ENCODE peak calls at places on chromosome 16, in eight cellular contexts. T is HAP-1, R is BE2C, Z is body of pancreas, S is neural progenitor cell, W is fibroblast of lung, I is esophagus squamous epithelium, D is heart right ventricle. X is an unnamed sample.

GRCh38 chr16:81658373-81658772 is 120.7 kb upstream of the PLCG2 start:
- DNase-seq in T (no peak), R (no peak), Z (no peak), S (no peak), W (no peak), I (no peak), D (no peak), X (no peak)

GRCh38 chr16:83968891-83969672 is 1.0 kb downstream of the NECAB2 start:
- DNase-seq in T (no peak), R (no peak), Z (no peak), S (peak; percentile 47), W (no peak), I (no peak), D (no peak), X (no peak)

GRCh38 chr16:558298-559020 is 1.7 kb upstream of the PRR35 start:
- DNase-seq in T (no peak), R (no peak), Z (no peak), S (no peak), W (no peak), I (no peak), D (peak; percentile 54), X (no peak)

GRCh38 chr16:3012828-3013420 is at the start of gene CLDN9:
- DNase-seq in T (no peak), R (no peak), Z (peak; percentile 86), S (peak; percentile 58), W (no peak), I (no peak), D (no peak), X (no peak)

GRCh38 chr16:6483634-6484033 is 849.0 kb upstream of the RBFOX1 start:
- DNase-seq in T (no peak), R (no peak), Z (no peak), S (peak; percentile 82), W (no peak), I (no peak), D (no peak), X (no peak)

GRCh38 chr16:80167657-80168056 is 373.1 kb upstream of the DYNLRB2 start:
- DNase-seq in T (no peak), R (no peak), Z (no peak), S (no peak), W (no peak), I (no peak), D (no peak), X (no peak)

GRCh38 chr16:57663436-57663835 is 4.7 kb upstream of the ADGRG3 start:
- DNase-seq in T (no peak), R (no peak), Z (no peak), S (no peak), W (no peak), I (no peak), D (no peak), X (no peak)

GRCh38 chr16:71681360-71681759 is 43.1 kb downstream of the PHLPP2 start:
- DNase-seq in T (no peak), R (no peak), Z (no peak), S (no peak), W (no peak), I (no peak), D (no peak), X (no peak)

GRCh38 chr16:67024384-67024896 is 4.5 kb upstream of the CBFB start:
- DNase-seq in T (no peak), R (no peak), Z (no peak), S (no peak), W (no peak), I (no peak), D (no peak), X (peak; percentile 8)

GRCh38 chr16:80527297-80527696 is 13.5 kb upstream of the DYNLRB2 start:
- DNase-seq in T (no peak), R (no peak), Z (peak; percentile 12), S (peak; percentile 67), W (peak; percentile 6), I (no peak), D (no peak), X (no peak)

DNA sequence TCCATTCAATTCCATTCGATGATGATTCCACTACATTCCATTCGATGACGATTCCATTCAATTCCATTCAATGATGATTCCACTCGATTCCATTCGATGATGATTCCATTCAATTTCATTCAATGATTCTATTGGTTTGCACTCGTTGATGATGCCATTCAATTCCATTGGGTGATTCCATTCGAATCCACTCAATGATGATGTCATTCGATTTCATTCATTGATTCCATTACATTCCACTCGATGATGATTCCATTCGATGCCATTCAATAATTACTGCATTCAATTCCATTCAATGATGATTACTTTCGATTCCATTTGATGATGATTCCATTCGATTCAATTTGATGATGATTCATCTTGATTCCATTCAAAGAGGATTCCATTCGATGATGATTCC is 1299.4 kb downstream of the TP53TG3F start:
- DNase-seq in T (no peak), R (no peak), Z (no peak), S (no peak), W (no peak), I (no peak), D (no peak), X (no peak)
- H3K9me3 ChIP-seq in T (peaks cover 3% of the 10 kb centered on the region), R (peaks cover 8% of the 10 kb centered on the region), Z (peaks cover 3% of the 10 kb centered on the region), S (peaks cover 78% of the 10 kb centered on the region), W (no peaks in the 10 kb centered on the region), I (peaks cover 92% of the 10 kb centered on the region), D (peaks cover 100% of the 10 kb centered on the region), X (no peaks in the 10 kb centered on the region)

DNA sequence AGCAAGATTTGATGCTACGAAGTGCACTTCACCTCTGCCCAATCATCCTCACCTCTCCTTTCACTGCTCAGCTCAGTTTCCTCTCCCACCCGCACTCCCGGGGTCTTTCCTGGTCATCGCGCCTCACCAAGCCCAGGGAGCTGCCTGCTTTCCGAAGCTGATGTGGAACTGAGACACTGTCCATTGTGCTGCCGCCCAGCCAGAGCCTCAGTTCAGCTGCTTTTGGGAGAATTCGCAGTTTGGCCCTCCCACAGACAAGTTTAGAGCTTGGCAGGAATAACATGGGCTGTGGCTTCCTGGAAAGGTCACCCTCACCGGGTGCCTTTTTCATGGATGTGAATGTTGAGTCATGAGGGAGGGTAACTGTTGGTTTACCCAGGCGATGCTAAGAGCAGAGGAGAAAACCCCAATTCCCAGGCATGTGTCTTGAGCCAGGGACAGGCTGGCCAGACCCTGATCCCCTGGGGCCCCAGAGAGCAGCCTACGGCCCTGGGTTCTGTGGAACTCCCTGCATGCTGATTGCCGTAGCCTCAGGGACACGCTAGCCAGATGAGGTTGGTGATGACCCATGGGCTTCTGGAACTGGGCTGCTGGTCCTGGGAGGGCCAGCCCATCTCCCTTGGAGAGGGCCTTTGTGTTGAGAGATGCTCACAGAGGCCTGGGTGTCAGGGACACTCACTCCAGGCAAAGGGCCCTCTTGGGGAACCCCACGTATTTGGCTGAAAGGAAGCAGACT is 1687.5 kb downstream of the TP53TG3F start:
- DNase-seq in T (no peak), R (no peak), Z (no peak), S (no peak), W (no peak), I (no peak), D (no peak), X (peak; percentile 14)
- H3K9me3 ChIP-seq in T (no peaks in the 10 kb centered on the region), R (peaks cover 8% of the 10 kb centered on the region), Z (no peaks in the 10 kb centered on the region), S (peaks cover 6% of the 10 kb centered on the region), W (no peaks in the 10 kb centered on the region), I (peaks cover 19% of the 10 kb centered on the region), D (peaks cover 48% of the 10 kb centered on the region), X (no peaks in the 10 kb centered on the region)

GRCh38 chr16:87536795-87537142 is 43.9 kb upstream of the ZCCHC14 start:
- DNase-seq in T (no peak), R (no peak), Z (no peak), S (no peak), W (no peak), I (no peak), D (no peak), X (no peak)

GRCh38 chr16:87534030-87534653 is 41.3 kb upstream of the ZCCHC14 start:
- DNase-seq in T (no peak), R (no peak), Z (no peak), S (no peak), W (no peak), I (no peak), D (no peak), X (no peak)

GRCh38 chr16:87534751-87535150 is 41.9 kb upstream of the ZCCHC14 start:
- DNase-seq in T (no peak), R (no peak), Z (no peak), S (no peak), W (no peak), I (no peak), D (no peak), X (no peak)

GRCh38 chr16:87535457-87535854 is 42.6 kb upstream of the ZCCHC14 start:
- DNase-seq in T (no peak), R (no peak), Z (no peak), S (no peak), W (no peak), I (no peak), D (no peak), X (no peak)

DNA sequence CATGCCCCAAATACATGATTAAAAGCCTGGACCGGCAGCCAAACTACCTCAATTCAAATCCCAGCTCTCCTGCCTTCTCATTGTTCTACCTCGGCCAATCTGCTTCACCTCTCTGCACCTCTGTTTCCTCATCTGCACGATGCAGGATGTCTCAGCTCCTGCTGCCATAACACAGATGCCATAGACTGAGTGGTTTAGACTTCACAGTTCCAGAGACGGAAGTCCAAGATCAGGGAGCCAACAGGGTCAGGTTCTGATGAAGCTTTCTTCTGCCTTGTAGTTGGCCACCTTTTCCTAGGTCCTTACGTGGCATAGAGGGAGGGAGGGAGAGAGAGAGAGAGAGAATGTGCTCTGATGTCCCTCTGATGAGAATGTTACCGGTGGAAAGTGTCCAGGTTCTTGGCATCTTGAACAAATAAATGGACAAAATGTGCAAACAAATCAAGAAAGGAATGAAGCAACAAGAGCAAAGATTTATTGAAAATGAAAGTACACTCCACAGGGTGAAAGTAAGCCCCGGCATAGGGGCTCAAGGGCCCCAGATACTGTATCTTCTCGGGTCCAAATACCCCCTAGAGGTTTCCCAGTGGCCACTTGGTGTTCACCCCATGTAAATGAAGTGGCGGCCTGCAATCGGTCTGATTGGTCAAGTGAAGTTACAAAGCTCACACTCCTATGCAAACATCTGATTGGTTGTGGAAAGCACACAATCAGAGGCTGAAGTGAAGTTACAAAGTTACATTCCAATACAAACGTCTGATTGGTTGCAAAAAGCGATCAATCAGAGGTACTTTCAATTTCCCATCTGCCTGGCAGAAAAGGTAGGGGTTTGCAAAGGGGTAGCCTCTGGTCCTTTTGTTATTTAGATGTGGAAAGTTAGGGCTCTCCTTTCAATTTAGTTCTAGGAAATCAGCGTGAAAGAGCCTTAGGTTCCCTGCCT is 43.3 kb upstream of the ZCCHC14 start:
- DNase-seq in T (no peak), R (no peak), Z (no peak), S (no peak), W (no peak), I (no peak), D (no peak), X (no peak)
- H3K9me3 ChIP-seq in T (peaks cover 3% of the 10 kb centered on the region), R (no peaks in the 10 kb centered on the region), Z (no peaks in the 10 kb centered on the region), S (no peaks in the 10 kb centered on the region), W (no peaks in the 10 kb centered on the region), I (peaks cover 28% of the 10 kb centered on the region), D (peaks cover 25% of the 10 kb centered on the region), X (peaks cover 6% of the 10 kb centered on the region)

DNA sequence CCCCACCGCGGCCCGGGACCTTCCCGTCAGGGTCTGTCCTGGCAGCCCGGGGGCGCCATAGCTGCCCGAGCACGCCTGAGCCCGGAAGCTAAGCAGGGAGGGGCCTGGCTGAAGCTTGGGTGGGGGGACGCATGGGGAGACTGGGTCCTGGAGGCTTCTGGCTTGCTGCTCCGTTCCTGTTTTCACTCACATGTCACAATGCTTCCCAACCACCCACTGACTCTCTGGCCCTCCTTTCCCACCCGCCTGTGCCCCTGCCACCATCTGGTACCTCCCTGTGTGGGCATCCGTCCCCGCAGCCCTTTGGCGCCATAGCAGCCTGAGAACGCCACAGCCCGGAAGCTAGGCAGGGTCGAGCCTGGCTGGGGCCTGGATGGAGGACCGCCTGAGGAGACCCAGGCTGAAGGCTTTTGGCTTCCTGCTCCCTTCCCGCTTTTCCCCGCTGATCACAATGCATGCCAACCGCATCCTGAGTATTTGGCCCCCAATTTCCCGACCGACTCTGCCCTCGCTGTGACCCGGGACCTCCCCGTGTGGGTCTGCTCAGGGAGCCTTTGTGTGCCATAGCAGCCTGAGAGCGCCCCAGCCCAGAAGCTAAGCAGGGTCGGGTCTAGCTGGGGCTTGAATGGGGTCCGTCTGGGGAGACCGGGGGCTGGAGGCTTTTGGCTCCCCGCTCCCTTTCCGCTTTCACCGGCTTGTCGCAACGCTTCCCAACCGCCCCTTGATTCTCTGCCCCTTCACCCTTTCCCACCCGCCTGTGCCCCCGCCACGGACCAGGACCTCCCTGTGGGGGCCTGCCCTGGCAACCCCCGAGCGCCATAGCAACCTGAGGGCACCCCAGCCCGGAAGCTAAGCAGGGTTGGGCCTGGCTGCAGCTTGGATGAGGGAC is 2290.1 kb downstream of the TP53TG3F start:
- DNase-seq in T (no peak), R (no peak), Z (no peak), S (no peak), W (no peak), I (no peak), D (no peak), X (no peak)
- H3K9me3 ChIP-seq in T (no peaks in the 10 kb centered on the region), R (no peaks in the 10 kb centered on the region), Z (no peaks in the 10 kb centered on the region), S (peaks cover 3% of the 10 kb centered on the region), W (no peaks in the 10 kb centered on the region), I (peaks cover 43% of the 10 kb centered on the region), D (no peaks in the 10 kb centered on the region), X (peaks cover 4% of the 10 kb centered on the region)